ENCODE peak calls at places on chromosomes 4 and X, in ten cellular contexts. L is stimulated activated CD8-positive, alpha-beta memory T cell treated with anti-CD3 and anti-CD28 coated beads, Interleukin-15, amount 100 ng/mL, for 4 hours; D is renal cortical epithelial cell; Y is kidney; C is COLO829; F is thoracic aorta; J is fibroblast of gingiva; X is nucleus accumbens; M is HTR-8/SVneo; S is small intestine. P is an unnamed sample.

GRCh38 chrX:9538544-9539045 is 73.7 kb downstream of the TBL1X start:
- DNase-seq in L (no peak), D (no peak), Y (no peak), C (peak), F (no peak), J (no peak), X (no peak), M (no peak), S (peak), P (no peak)

GRCh38 chr4:89307446-89308160 is at the start of gene GPRIN3:
- DNase-seq in L (peak), D (no peak), Y (peak), C (no peak), F (no peak), J (peak), X (no peak), M (no peak), S (peak), P (no peak)

GRCh38 chr4:55117511-55117910 is 7.9 kb downstream of the KDR start:
- DNase-seq in L (no peak), D (no peak), Y (no peak), C (no peak), F (no peak), J (no peak), X (no peak), M (no peak), S (no peak), P (no peak)

GRCh38 chr4:85823295-85823694 is 348.3 kb downstream of the ARHGAP24 start:
- DNase-seq in L (no peak), D (peak), Y (no peak), C (no peak), F (no peak), J (peak), X (no peak), M (no peak), S (no peak), P (no peak)

GRCh38 chr4:23161787-23162186 is 469.1 kb downstream of the GBA3 start:
- DNase-seq in L (no peak), D (no peak), Y (no peak), C (no peak), F (no peak), J (no peak), X (no peak), M (no peak), S (no peak), P (no peak)

GRCh38 chrX:7244400-7244799 is 96.4 kb upstream of the PUDP start:
- DNase-seq in L (no peak), D (no peak), Y (no peak), C (no peak), F (no peak), J (no peak), X (no peak), M (no peak), S (no peak), P (no peak)

GRCh38 chr4:139950568-139950967 is 203.4 kb downstream of the MAML3 start:
- DNase-seq in L (no peak), D (peak), Y (no peak), C (no peak), F (no peak), J (no peak), X (no peak), M (no peak), S (peak), P (no peak)

GRCh38 chrX:142156567-142156966 is 48.5 kb downstream of the MAGEC2 start:
- DNase-seq in L (no peak), D (no peak), Y (no peak), C (no peak), F (no peak), J (no peak), X (no peak), M (no peak), S (no peak), P (no peak)

GRCh38 chr4:108043536-108043935 is 53.8 kb downstream of the HADH start:
- DNase-seq in L (no peak), D (no peak), Y (no peak), C (no peak), F (no peak), J (peak), X (no peak), M (no peak), S (no peak), P (no peak)

GRCh38 chrX:20620301-20620700 is 353.6 kb upstream of the RPS6KA3 start:
- DNase-seq in L (no peak), D (peak), Y (no peak), C (no peak), F (no peak), J (no peak), X (no peak), M (no peak), S (no peak), P (no peak)

GRCh38 chr4:19492611-19493010 is 759.1 kb upstream of the SLIT2 start:
- DNase-seq in L (no peak), D (no peak), Y (no peak), C (no peak), F (no peak), J (peak), X (no peak), M (no peak), S (no peak), P (no peak)

GRCh38 chrX:99394450-99394849 is 1015.6 kb downstream of the PCDH19 start:
- DNase-seq in L (no peak), D (no peak), Y (no peak), C (no peak), F (no peak), J (no peak), X (no peak), M (no peak), S (no peak), P (no peak)

GRCh38 chrX:29662101-29662500 is 553.3 kb upstream of the MAGEB2 start:
- DNase-seq in L (no peak), D (peak), Y (no peak), C (peak), F (no peak), J (peak), X (no peak), M (peak), S (no peak), P (no peak)

GRCh38 chr4:88672987-88673386 is 24.6 kb downstream of the NAP1L5 start:
- DNase-seq in L (no peak), D (peak), Y (no peak), C (peak), F (no peak), J (peak), X (no peak), M (no peak), S (no peak), P (no peak)

GRCh38 chr4:31104033-31104432 is 383.9 kb downstream of the PCDH7 start:
- DNase-seq in L (no peak), D (peak), Y (no peak), C (no peak), F (no peak), J (no peak), X (no peak), M (no peak), S (no peak), P (no peak)

GRCh38 chr4:5921074-5921473 is 28.2 kb upstream of the CRMP1 start:
- DNase-seq in L (no peak), D (no peak), Y (peak), C (no peak), F (no peak), J (no peak), X (no peak), M (no peak), S (no peak), P (no peak)

P was measured in anterior cingulate cortex.